ENCODE peak calls at places on chromosomes 12 and 14, in nine cellular contexts. I is brain microvascular endothelial cell; M is fibroblast of pulmonary artery; Q is CD4-positive, alpha-beta T cell; S is lung; T is hepatocyte; Y is breast epithelium; R is GM13977; H is HL-60. J is an unnamed sample.

GRCh38 chr14:94103554-94104165 is 6.9 kb upstream of the IFI27 start:
- DNase-seq in M (no peak), S (no peak), H (no peak), T (no peak), R (no peak), I (no peak), Y (no peak), Q (no peak), J (no peak)

GRCh38 chr12:49515266-49515665 is 23.6 kb upstream of the KCNH3 start:
- DNase-seq in T (no peak), Q (no peak), M (peak), I (peak), Y (no peak), S (no peak), H (no peak), R (no peak), J (no peak)

GRCh38 chr12:48454675-48455074 is 17.7 kb upstream of the ANP32D start:
- DNase-seq in M (peak), I (peak), Y (no peak), H (no peak), S (no peak), T (peak), R (no peak), Q (no peak), J (no peak)

GRCh38 chr12:65568517-65568916 is 255.8 kb upstream of the HMGA2 start:
- DNase-seq in I (peak), T (no peak), H (no peak), Q (no peak), R (no peak), Y (no peak), S (no peak), M (peak), J (no peak)

GRCh38 chr12:4169959-4170358 is 103.6 kb upstream of the CCND2 start:
- DNase-seq in H (no peak), R (no peak), Q (no peak), I (no peak), S (no peak), M (no peak), Y (no peak), T (no peak), J (no peak)

GRCh38 chr12:12976366-12976765 is 23.7 kb downstream of the HEBP1 start:
- DNase-seq in M (peak), R (no peak), I (peak), Q (no peak), H (no peak), Y (no peak), S (no peak), T (no peak), J (no peak)

GRCh38 chr12:48602192-48602989 is 32.5 kb upstream of the LALBA start:
- DNase-seq in Y (no peak), S (no peak), Q (no peak), I (no peak), M (no peak), R (no peak), T (no peak), H (no peak), J (no peak)

GRCh38 chr14:52988153-52988552 is 37.3 kb upstream of the FERMT2 start:
- DNase-seq in H (no peak), Q (no peak), M (no peak), R (no peak), S (no peak), T (no peak), I (no peak), Y (no peak), J (no peak)

GRCh38 chr12:72390146-72390545 is 118.0 kb downstream of the TRHDE start:
- DNase-seq in T (no peak), H (no peak), M (no peak), S (no peak), R (no peak), I (no peak), Y (no peak), Q (no peak), J (no peak)

GRCh38 chr12:120257041-120257821 is 8.3 kb downstream of the PXN start:
- DNase-seq in S (no peak), M (peak), T (peak), R (no peak), I (peak), Y (no peak), Q (no peak), H (no peak), J (no peak)

GRCh38 chr14:44901696-44902095 is 60.1 kb downstream of the KLHL28 start:
- DNase-seq in M (no peak), R (no peak), I (no peak), Y (no peak), H (no peak), Q (no peak), T (no peak), S (no peak), J (no peak)

GRCh38 chr12:3252416-3252815 is 175.2 kb downstream of the TSPAN9 start:
- DNase-seq in S (peak), T (peak), H (no peak), Q (no peak), I (no peak), M (peak), R (no peak), Y (peak), J (no peak)

GRCh38 chr14:96083667-96084320 is 44.6 kb downstream of the C14orf132 start:
- DNase-seq in H (no peak), R (no peak), Q (no peak), S (peak), Y (peak), M (no peak), T (no peak), I (no peak), J (no peak)

GRCh38 chr12:130776857-130777339 is 60.8 kb upstream of the RIMBP2 start:
- DNase-seq in Q (no peak), T (no peak), Y (no peak), M (no peak), R (no peak), S (no peak), H (no peak), I (no peak), J (no peak)

GRCh38 chr14:20848316-20848954 is 42.8 kb upstream of the RNASE3 start:
- DNase-seq in H (no peak), Y (no peak), T (peak), Q (no peak), R (no peak), I (peak), S (no peak), M (no peak), J (no peak)

GRCh38 chr14:64510825-64511679 is 6.5 kb downstream of the ZBTB1 start:
- DNase-seq in H (no peak), I (peak), Q (peak), M (peak), R (no peak), Y (peak), T (peak), S (peak), J (peak)

GRCh38 chr12:6280053-6280469 is 30.4 kb upstream of the PLEKHG6 start:
- DNase-seq in S (peak), Y (no peak), R (no peak), I (peak), H (no peak), M (peak), Q (no peak), T (peak), J (no peak)

GRCh38 chr12:63351370-63351769 is 200.4 kb upstream of the AVPR1A start:
- DNase-seq in Y (no peak), T (no peak), S (no peak), H (no peak), Q (no peak), M (no peak), R (no peak), I (no peak), J (no peak)

DNA sequence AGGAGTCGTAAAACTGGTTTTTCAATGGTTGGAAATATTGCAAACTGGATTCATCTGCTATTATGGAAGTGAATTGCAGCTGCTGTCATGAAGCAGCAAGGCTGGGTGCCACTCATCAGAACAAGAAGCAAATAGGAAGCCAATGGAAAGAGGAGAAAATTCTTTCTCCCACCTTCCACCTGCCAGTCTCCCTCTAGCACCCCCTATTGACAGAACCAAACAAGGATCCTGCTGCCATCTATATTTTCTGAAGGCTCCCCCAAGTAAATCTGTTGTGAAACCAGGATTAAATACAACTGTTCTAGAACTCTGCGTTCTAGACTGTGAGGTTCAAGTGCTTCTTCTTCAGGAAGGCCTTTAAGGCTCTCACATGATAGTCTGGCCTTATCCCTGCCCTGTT is 286.6 kb downstream of the AACS start:
- DNase-seq in S (no peak), T (no peak), Q (no peak), R (no peak), Y (no peak), I (no peak), M (no peak), H (no peak), J (no peak)
- TF ChIP-seq CTCF in S (no peak), T (no peak), Q (no peak), R (no peak), Y (no peak), I (no peak), M (no peak), H (no peak), J (no peak)

GRCh38 chr12:100557357-100557756 is 16.1 kb upstream of the GAS2L3 start:
- DNase-seq in S (no peak), Y (no peak), I (no peak), M (no peak), Q (no peak), T (no peak), R (no peak), H (no peak), J (no peak)
- TF ChIP-seq CTCF in S (no peak), Y (no peak), I (no peak), M (no peak), Q (no peak), T (no peak), R (no peak), H (no peak), J (no peak)

GRCh38 chr12:132373967-132374820 is 44.8 kb upstream of the GALNT9 start:
- DNase-seq in Q (no peak), Y (peak), I (no peak), S (no peak), R (no peak), H (no peak), M (peak), T (peak), J (no peak)
- TF ChIP-seq CTCF in Q (no peak), Y (no peak), I (peak), S (no peak), R (no peak), H (no peak), M (peak), T (peak), J (no peak)

GRCh38 chr14:21997300-21997699 is 323.7 kb upstream of the OR4E1 start:
- DNase-seq in T (peak), I (peak), R (no peak), Y (no peak), H (no peak), S (no peak), Q (no peak), M (no peak), J (no peak)
- TF ChIP-seq CTCF in T (peak), I (peak), R (no peak), Y (no peak), H (no peak), S (no peak), Q (no peak), M (peak), J (peak)

DNA sequence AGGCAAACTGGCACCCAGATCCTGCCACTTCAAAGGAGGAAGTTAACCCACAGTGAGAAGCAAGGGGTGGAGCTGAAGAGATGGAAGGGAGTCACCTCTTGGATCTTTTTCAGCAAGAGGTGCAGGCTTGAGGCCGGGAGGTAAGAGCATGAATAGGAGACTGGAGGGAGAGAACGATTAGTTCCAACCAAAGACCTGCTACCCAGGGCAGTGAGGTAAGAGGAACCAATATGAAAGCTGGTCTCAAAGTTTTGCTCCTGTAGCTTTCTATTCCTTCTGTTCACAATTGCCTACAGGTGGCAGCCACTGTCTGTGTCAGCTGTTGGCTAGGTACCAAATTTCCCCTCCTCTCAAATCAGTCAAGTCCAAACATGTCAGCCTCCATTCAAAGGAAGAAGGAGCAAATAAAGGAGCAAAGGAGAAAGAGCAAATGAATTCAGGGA is 14.9 kb upstream of the TAC3 start:
- DNase-seq in R (peak), H (no peak), I (no peak), T (no peak), Q (no peak), Y (no peak), S (no peak), M (no peak), J (no peak)
- TF ChIP-seq CTCF in R (peak), H (no peak), I (no peak), T (no peak), Q (no peak), Y (no peak), S (no peak), M (no peak), J (no peak)

GRCh38 chr12:39145175-39145999 is 240.0 kb upstream of the CPNE8 start:
- DNase-seq in I (no peak), H (no peak), T (peak), Q (no peak), Y (no peak), M (peak), R (peak), S (no peak), J (peak)
- TF ChIP-seq CTCF in I (peak), H (no peak), T (peak), Q (no peak), Y (peak), M (peak), R (peak), S (peak), J (peak)

GRCh38 chr12:113837059-113837458 is 129.1 kb downstream of the RBM19 start:
- DNase-seq in Q (no peak), S (no peak), R (no peak), T (peak), I (no peak), Y (no peak), M (peak), H (no peak), J (no peak)

GRCh38 chr12:113835913-113836312 is 130.2 kb downstream of the RBM19 start:
- DNase-seq in Y (no peak), R (no peak), I (no peak), T (no peak), Q (no peak), H (no peak), S (no peak), M (no peak), J (no peak)

GRCh38 chr12:113838896-113839295 is 127.2 kb downstream of the RBM19 start:
- DNase-seq in Y (no peak), Q (no peak), S (no peak), H (no peak), M (no peak), R (no peak), T (no peak), I (no peak), J (no peak)

GRCh38 chr12:113835433-113835832 is 130.7 kb downstream of the RBM19 start:
- DNase-seq in Q (no peak), Y (no peak), R (no peak), S (no peak), M (no peak), I (no peak), H (no peak), T (no peak), J (no peak)

DNA sequence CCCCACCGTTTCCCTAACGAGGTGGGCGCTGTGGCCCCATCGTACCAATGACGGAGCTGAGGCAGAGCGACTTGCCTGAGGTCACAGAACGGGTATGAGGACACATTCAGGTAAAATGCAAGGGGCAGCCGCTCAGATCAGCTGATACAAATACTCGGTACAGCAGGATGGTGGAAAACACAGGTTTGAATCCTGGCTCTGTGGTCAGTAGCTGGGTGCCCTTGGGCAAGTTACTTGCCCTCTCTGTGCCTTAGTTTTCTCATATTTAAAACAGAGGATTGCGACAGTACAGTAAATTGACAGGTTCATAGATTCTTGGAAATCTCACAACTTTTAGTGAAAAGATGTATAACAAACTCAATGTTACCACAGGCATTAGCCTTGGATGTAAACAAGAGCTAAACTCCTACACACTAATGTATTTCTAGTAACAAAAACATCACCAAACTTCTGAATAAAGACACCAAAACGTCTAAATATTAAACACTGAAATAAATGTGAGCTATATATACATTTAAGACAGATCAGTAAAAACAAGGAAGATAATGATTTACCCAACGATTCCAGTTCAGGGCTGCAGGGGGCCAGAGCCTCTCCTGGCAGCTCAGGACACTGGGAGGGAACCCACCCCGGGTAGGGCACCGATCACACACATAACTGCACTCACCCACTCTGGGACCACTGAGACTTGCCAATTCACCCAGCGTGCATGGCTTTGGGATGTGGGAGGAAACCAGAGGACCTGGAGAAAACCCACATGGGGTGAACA is 128.4 kb downstream of the RBM19 start:
- DNase-seq in S (no peak), M (no peak), R (no peak), H (no peak), Q (no peak), Y (no peak), T (no peak), I (no peak), J (no peak)
- TF ChIP-seq CTCF in S (no peak), M (peak), R (no peak), H (no peak), Q (no peak), Y (no peak), T (no peak), I (peak), J (peak)

GRCh38 chr14:75675265-75675960 is 14.4 kb downstream of the TTLL5 start:
- DNase-seq in H (no peak), I (no peak), M (no peak), R (no peak), Y (no peak), T (no peak), S (no peak), Q (no peak), J (no peak)
- TF ChIP-seq CTCF in H (no peak), I (peak), M (peak), R (no peak), Y (no peak), T (no peak), S (no peak), Q (no peak), J (peak)

DNA sequence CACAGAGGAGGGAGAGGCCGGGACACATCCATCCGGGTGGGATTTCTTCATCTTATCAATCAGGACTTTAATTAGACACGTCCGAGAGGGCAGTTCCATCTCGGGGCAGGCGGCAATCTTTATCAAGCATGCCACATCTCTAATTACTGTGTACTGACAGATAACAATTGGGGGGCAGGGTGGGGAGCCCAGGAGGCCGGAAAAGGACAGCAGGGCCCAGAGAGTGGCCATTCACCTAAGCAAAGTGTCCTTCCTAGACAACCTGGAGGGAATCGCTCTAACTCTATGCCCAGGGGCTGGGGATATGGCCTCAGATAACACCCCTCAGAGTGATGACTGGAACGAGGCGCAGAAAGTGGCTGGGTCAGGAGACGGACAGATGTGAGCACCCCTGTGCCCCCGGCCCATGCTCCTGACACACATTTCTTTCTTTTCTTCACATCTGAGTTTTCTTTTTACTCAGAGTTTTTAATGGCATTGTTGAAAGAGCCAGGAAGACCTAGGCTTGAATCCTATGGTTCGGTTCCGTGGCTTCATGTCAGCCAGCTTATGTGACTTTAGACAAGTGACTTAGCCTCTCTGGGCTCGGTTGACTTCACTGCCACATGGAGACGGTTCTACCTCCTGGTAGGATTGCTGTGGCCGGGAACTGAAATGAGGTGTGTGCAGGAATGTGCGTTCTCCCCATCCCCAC is 35.9 kb upstream of the ESRRB start:
- DNase-seq in M (no peak), I (no peak), T (no peak), H (no peak), Q (no peak), Y (no peak), R (no peak), S (no peak), J (no peak)
- TF ChIP-seq CTCF in M (no peak), I (no peak), T (no peak), H (no peak), Q (no peak), Y (no peak), R (no peak), S (no peak), J (no peak)

J was measured in progenitor cell of endocrine pancreas.